ENCODE peak calls at places on chromosomes 6 and 20, in nine cellular contexts. E, O, V, A, W, I, J, P and Q are unnamed samples.
A peak's percentile ranks its signal among the peaks of the same experiment; 100 is the strongest.

GRCh38 chr20:25676164-25676809 is 20.4 kb downstream of the ZNF337 start:
- DNase-seq in J (no peak), P (peak; percentile 42), O (no peak), I (no peak), V (no peak), W (peak; percentile 70), E (no peak), A (no peak), Q (peak; percentile 92)

GRCh38 chr20:37890643-37891042 is 12.3 kb upstream of the VSTM2L start:
- DNase-seq in I (no peak), A (no peak), W (no peak), P (no peak), O (no peak), J (no peak), V (no peak), E (no peak), Q (no peak)

GRCh38 chr6:53647437-53648094 is 18.0 kb downstream of the KLHL31 start:
- DNase-seq in W (no peak), I (no peak), P (no peak), J (peak; percentile 13), V (no peak), E (peak; percentile 6), A (peak; percentile 39), O (no peak), Q (no peak)

GRCh38 chr20:42985628-42986027 is 204.1 kb downstream of the PTPRT start:
- DNase-seq in V (no peak), I (no peak), J (no peak), E (no peak), A (no peak), O (no peak), P (no peak), W (no peak), Q (no peak)

GRCh38 chr6:167966540-167966905 is 30.9 kb upstream of the KIF25 start:
- DNase-seq in J (no peak), V (no peak), O (no peak), P (no peak), I (no peak), A (no peak), E (no peak), W (no peak), Q (no peak)

GRCh38 chr20:29762620-29763019 is 1494.8 kb upstream of the DEFB115 start:
- DNase-seq in P (no peak), V (no peak), E (no peak), J (no peak), W (no peak), A (no peak), I (no peak), O (no peak), Q (no peak)

GRCh38 chr20:13813910-13814309 is 29.1 kb downstream of the NDUFAF5 start:
- DNase-seq in P (no peak), O (no peak), E (no peak), W (no peak), J (no peak), I (no peak), V (no peak), A (no peak), Q (no peak)

GRCh38 chr6:128069180-128069579 is 168.3 kb upstream of the THEMIS start:
- DNase-seq in W (no peak), O (no peak), V (peak; percentile 41), A (no peak), P (peak; percentile 16), J (no peak), E (peak; percentile 55), I (no peak), Q (peak; percentile 85)

GRCh38 chr6:3750324-3751018 is 1.0 kb downstream of the PXDC1 start:
- DNase-seq in E (no peak), O (peak; percentile 58), W (peak; percentile 90), V (peak; percentile 70), J (no peak), I (peak; percentile 60), A (peak; percentile 72), P (no peak), Q (peak; percentile 85)

GRCh38 chr20:15236812-15237211 is 899.4 kb upstream of the FLRT3 start:
- DNase-seq in J (no peak), A (no peak), P (no peak), W (peak; percentile 56), V (no peak), E (peak; percentile 20), I (peak; percentile 22), O (peak; percentile 26), Q (peak; percentile 38)

GRCh38 chr6:131572686-131573415 is at the start of gene ARG1:
- DNase-seq in O (no peak), A (no peak), J (no peak), I (no peak), E (no peak), V (no peak), P (no peak), W (no peak), Q (no peak)

GRCh38 chr6:27688014-27688586 is 215.2 kb upstream of the ZNF184 start:
- DNase-seq in J (peak; percentile 78), O (peak; percentile 86), P (peak; percentile 69), A (peak; percentile 80), V (peak; percentile 83), I (peak; percentile 74), W (peak; percentile 94), E (peak; percentile 92), Q (peak; percentile 93)

GRCh38 chr6:57109905-57110304 is 19.9 kb downstream of the ZNF451 start:
- DNase-seq in E (no peak), P (no peak), O (no peak), A (no peak), I (no peak), V (no peak), W (no peak), J (no peak), Q (peak; percentile 49)

GRCh38 chr20:4076671-4077070 is 61.3 kb upstream of the RNF24 start:
- DNase-seq in P (peak; percentile 72), A (no peak), V (no peak), I (no peak), E (peak; percentile 93), J (no peak), W (peak; percentile 79), O (no peak), Q (peak; percentile 92)

GRCh38 chr20:11585752-11586352 is 331.8 kb upstream of the BTBD3 start:
- DNase-seq in A (no peak), J (no peak), E (peak; percentile 8), V (no peak), O (no peak), P (no peak), W (no peak), I (no peak), Q (peak; percentile 51)

GRCh38 chr20:58188496-58188895 is 40.0 kb downstream of the ANKRD60 start:
- DNase-seq in A (no peak), E (no peak), V (no peak), P (no peak), W (no peak), O (no peak), J (no peak), I (no peak), Q (no peak)

GRCh38 chr6:136920858-136921520 is 1.1 kb upstream of the SLC35D3 start:
- DNase-seq in P (no peak), W (no peak), J (no peak), E (no peak), A (no peak), O (peak; percentile 48), V (no peak), I (peak; percentile 51), Q (peak; percentile 17)

GRCh38 chr6:43143235-43144124 is 27.6 kb upstream of the SRF start:
- DNase-seq in P (peak; percentile 74), W (peak; percentile 94), E (no peak), A (peak; percentile 94), V (peak; percentile 91), J (peak; percentile 53), I (peak; percentile 92), O (peak; percentile 87), Q (peak; percentile 88)

GRCh38 chr6:130841128-130841728 is 14.0 kb downstream of the SMLR1 start:
- DNase-seq in P (no peak), J (no peak), E (no peak), A (no peak), V (no peak), I (no peak), O (no peak), W (no peak), Q (no peak)

GRCh38 chr6:142326539-142326938 is 24.7 kb downstream of the ADGRG6 start:
- DNase-seq in W (no peak), V (no peak), P (no peak), J (no peak), O (no peak), I (no peak), E (no peak), A (no peak), Q (no peak)

GRCh38 chr20:49712918-49713778 is 530 bp downstream of the B4GALT5 start:
- DNase-seq in I (no peak), W (peak; percentile 57), J (no peak), V (no peak), O (no peak), E (no peak), P (no peak), A (peak; percentile 65), Q (peak; percentile 44)

GRCh38 chr6:33988121-33989015 is 157.5 kb downstream of the GRM4 start:
- DNase-seq in A (no peak), J (no peak), E (no peak), V (no peak), I (no peak), P (no peak), W (no peak), O (no peak), Q (no peak)

GRCh38 chr20:8049321-8049720 is 29.8 kb upstream of the TMX4 start:
- DNase-seq in P (no peak), E (no peak), V (no peak), O (no peak), I (no peak), A (no peak), J (no peak), W (no peak), Q (no peak)

GRCh38 chr6:2197177-2197671 is 48.2 kb downstream of the GMDS start:
- DNase-seq in P (peak; percentile 72), J (no peak), A (peak; percentile 49), E (peak; percentile 33), V (no peak), I (no peak), O (no peak), W (peak; percentile 72), Q (peak; percentile 77)

GRCh38 chr6:18893540-18894269 is 506.6 kb downstream of the RNF144B start:
- DNase-seq in A (no peak), I (no peak), W (no peak), E (no peak), V (no peak), O (no peak), J (no peak), P (no peak), Q (no peak)